ENCODE peak calls at places on chromosomes 6 and 20, in six cellular contexts. One of them, this sample, is unnamed.

GRCh38 chr6:35688605-35689322 is at the start of gene FKBP5:
- DNase-seq in left ventricle myocardium inferior: peak; percentile 98
- DNase-seq in astrocyte: peak; percentile 73
- DNase-seq in IMR-90: peak; percentile 80
- DNase-seq in esophagus squamous epithelium: peak; percentile 70
- DNase-seq in adipocyte: peak; percentile 98
- DNase-seq in this sample: peak; percentile 83

GRCh38 chr6:106847116-106847515 is 127.4 kb downstream of the CD24 start:
- DNase-seq in left ventricle myocardium inferior: no peak
- DNase-seq in astrocyte: no peak
- DNase-seq in IMR-90: no peak
- DNase-seq in esophagus squamous epithelium: no peak
- DNase-seq in adipocyte: no peak
- DNase-seq in this sample: no peak

GRCh38 chr20:14418441-14418840 is 81.0 kb upstream of the FLRT3 start:
- DNase-seq in left ventricle myocardium inferior: no peak
- DNase-seq in astrocyte: no peak
- DNase-seq in IMR-90: no peak
- DNase-seq in esophagus squamous epithelium: no peak
- DNase-seq in adipocyte: peak; percentile 45
- DNase-seq in this sample: no peak

GRCh38 chr20:34404803-34405202 is 41.7 kb downstream of the ITCH start:
- DNase-seq in left ventricle myocardium inferior: no peak
- DNase-seq in astrocyte: no peak
- DNase-seq in IMR-90: no peak
- DNase-seq in esophagus squamous epithelium: no peak
- DNase-seq in adipocyte: no peak
- DNase-seq in this sample: no peak

GRCh38 chr6:38179794-38180430 is 360.4 kb downstream of the ZFAND3 start:
- DNase-seq in left ventricle myocardium inferior: no peak
- DNase-seq in astrocyte: no peak
- DNase-seq in IMR-90: no peak
- DNase-seq in esophagus squamous epithelium: no peak
- DNase-seq in adipocyte: no peak
- DNase-seq in this sample: peak; percentile 3

GRCh38 chr20:53883098-53883762 is 187.2 kb downstream of the BCAS1 start:
- DNase-seq in left ventricle myocardium inferior: no peak
- DNase-seq in astrocyte: peak; percentile 88
- DNase-seq in IMR-90: peak; percentile 86
- DNase-seq in esophagus squamous epithelium: no peak
- DNase-seq in adipocyte: no peak
- DNase-seq in this sample: peak; percentile 39

GRCh38 chr6:6661684-6662083 is 73.2 kb downstream of the LY86 start:
- DNase-seq in left ventricle myocardium inferior: no peak
- DNase-seq in astrocyte: peak; percentile 1
- DNase-seq in IMR-90: peak; percentile 8
- DNase-seq in esophagus squamous epithelium: no peak
- DNase-seq in adipocyte: peak; percentile 42
- DNase-seq in this sample: no peak

GRCh38 chr6:117542493-117542892 is 59.8 kb downstream of the GOPC start:
- DNase-seq in left ventricle myocardium inferior: no peak
- DNase-seq in astrocyte: no peak
- DNase-seq in IMR-90: no peak
- DNase-seq in esophagus squamous epithelium: no peak
- DNase-seq in adipocyte: no peak
- DNase-seq in this sample: no peak

GRCh38 chr6:1386310-1386709 is 3.1 kb upstream of the FOXF2 start:
- DNase-seq in left ventricle myocardium inferior: no peak
- DNase-seq in astrocyte: no peak
- DNase-seq in IMR-90: no peak
- DNase-seq in esophagus squamous epithelium: no peak
- DNase-seq in adipocyte: no peak
- DNase-seq in this sample: no peak

GRCh38 chr6:88480822-88481221 is 314.7 kb upstream of the CNR1 start:
- DNase-seq in left ventricle myocardium inferior: no peak
- DNase-seq in astrocyte: no peak
- DNase-seq in IMR-90: no peak
- DNase-seq in esophagus squamous epithelium: no peak
- DNase-seq in adipocyte: no peak
- DNase-seq in this sample: no peak

GRCh38 chr20:18506744-18507143 is 996 bp upstream of the SEC23B start:
- DNase-seq in left ventricle myocardium inferior: no peak
- DNase-seq in astrocyte: no peak
- DNase-seq in IMR-90: no peak
- DNase-seq in esophagus squamous epithelium: no peak
- DNase-seq in adipocyte: no peak
- DNase-seq in this sample: no peak

GRCh38 chr6:46893648-46894047 is 28.1 kb downstream of the ADGRF5 start:
- DNase-seq in left ventricle myocardium inferior: no peak
- DNase-seq in astrocyte: peak; percentile 83
- DNase-seq in IMR-90: no peak
- DNase-seq in esophagus squamous epithelium: no peak
- DNase-seq in adipocyte: no peak
- DNase-seq in this sample: no peak

GRCh38 chr6:127468936-127469335 is 9.7 kb upstream of the KIAA0408 start:
- DNase-seq in left ventricle myocardium inferior: no peak
- DNase-seq in astrocyte: peak; percentile 7
- DNase-seq in IMR-90: no peak
- DNase-seq in esophagus squamous epithelium: no peak
- DNase-seq in adipocyte: no peak
- DNase-seq in this sample: no peak

GRCh38 chr20:34538671-34539123 is 19.8 kb upstream of the MAP1LC3A start:
- DNase-seq in left ventricle myocardium inferior: peak; percentile 48
- DNase-seq in astrocyte: no peak
- DNase-seq in IMR-90: peak; percentile 57
- DNase-seq in esophagus squamous epithelium: no peak
- DNase-seq in adipocyte: peak; percentile 79
- DNase-seq in this sample: peak; percentile 71

GRCh38 chr6:169185692-169186485 is 67.8 kb downstream of the THBS2 start:
- DNase-seq in left ventricle myocardium inferior: no peak
- DNase-seq in astrocyte: no peak
- DNase-seq in IMR-90: no peak
- DNase-seq in esophagus squamous epithelium: no peak
- DNase-seq in adipocyte: no peak
- DNase-seq in this sample: no peak

GRCh38 chr6:169321546-169321945 is 67.9 kb upstream of the THBS2 start:
- DNase-seq in left ventricle myocardium inferior: no peak
- DNase-seq in astrocyte: no peak
- DNase-seq in IMR-90: no peak
- DNase-seq in esophagus squamous epithelium: no peak
- DNase-seq in adipocyte: no peak
- DNase-seq in this sample: no peak

GRCh38 chr6:18595774-18596528 is 208.8 kb downstream of the RNF144B start:
- DNase-seq in left ventricle myocardium inferior: no peak
- DNase-seq in astrocyte: peak; percentile 32
- DNase-seq in IMR-90: peak; percentile 63
- DNase-seq in esophagus squamous epithelium: no peak
- DNase-seq in adipocyte: peak; percentile 90
- DNase-seq in this sample: peak; percentile 78

GRCh38 chr20:9179193-9179802 is 110.4 kb downstream of the PLCB4 start:
- DNase-seq in left ventricle myocardium inferior: no peak
- DNase-seq in astrocyte: peak; percentile 54
- DNase-seq in IMR-90: peak; percentile 50
- DNase-seq in esophagus squamous epithelium: no peak
- DNase-seq in adipocyte: peak; percentile 67
- DNase-seq in this sample: no peak

DNA sequence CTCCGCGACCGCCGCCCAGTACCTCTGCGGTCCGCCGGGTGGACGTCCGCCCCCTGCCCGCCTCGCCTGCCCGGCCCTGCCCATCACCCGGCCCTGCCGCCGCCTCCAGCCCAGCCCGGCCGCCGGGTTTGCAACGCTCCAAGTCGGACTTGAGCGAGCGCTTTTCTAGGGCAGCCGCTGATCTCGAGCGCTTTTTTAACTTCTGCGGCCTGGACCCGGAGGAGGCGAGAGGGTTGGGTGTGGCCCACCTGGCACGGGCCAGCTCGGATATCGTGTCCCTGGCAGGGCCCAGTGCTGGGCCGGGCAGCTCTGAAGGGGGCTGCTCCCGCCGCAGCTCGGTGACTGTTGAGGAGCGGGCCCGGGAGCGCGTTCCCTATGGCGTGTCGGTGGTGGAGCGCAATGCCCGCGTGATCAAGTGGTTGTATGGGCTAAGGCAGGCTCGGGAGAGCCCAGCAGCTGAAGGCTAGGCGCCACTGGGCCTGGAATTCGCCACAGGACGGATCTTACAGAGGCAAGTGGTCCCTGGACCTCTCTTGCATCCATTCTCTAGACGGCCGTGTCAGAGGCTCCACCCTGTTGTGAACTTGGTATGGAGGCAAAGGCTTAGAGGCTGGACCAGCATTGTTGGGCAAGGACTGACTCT is 11.8 kb downstream of the FAM110A start:
- DNase-seq in left ventricle myocardium inferior: no peak
- DNase-seq in astrocyte: no peak
- DNase-seq in IMR-90: no peak
- DNase-seq in esophagus squamous epithelium: no peak
- DNase-seq in adipocyte: no peak
- DNase-seq in this sample: no peak
- H3K27me3 ChIP-seq in left ventricle myocardium inferior: peaks cover 11% of the 10 kb centered on the region
- H3K27me3 ChIP-seq in astrocyte: no peaks in the 10 kb centered on the region
- H3K27me3 ChIP-seq in IMR-90: no peaks in the 10 kb centered on the region
- H3K27me3 ChIP-seq in esophagus squamous epithelium: no peaks in the 10 kb centered on the region
- H3K27me3 ChIP-seq in adipocyte: peaks cover 9% of the 10 kb centered on the region
- H3K27me3 ChIP-seq in this sample: no peaks in the 10 kb centered on the region

GRCh38 chr20:63118303-63118670 is 97.6 kb downstream of the YTHDF1 start:
- DNase-seq in left ventricle myocardium inferior: no peak
- DNase-seq in astrocyte: no peak
- DNase-seq in IMR-90: no peak
- DNase-seq in esophagus squamous epithelium: no peak
- DNase-seq in adipocyte: no peak
- DNase-seq in this sample: no peak

GRCh38 chr20:63117661-63118302 is 98.1 kb downstream of the YTHDF1 start:
- DNase-seq in left ventricle myocardium inferior: no peak
- DNase-seq in astrocyte: no peak
- DNase-seq in IMR-90: no peak
- DNase-seq in esophagus squamous epithelium: no peak
- DNase-seq in adipocyte: no peak
- DNase-seq in this sample: no peak

GRCh38 chr20:63119451-63120285 is 96.3 kb downstream of the YTHDF1 start:
- DNase-seq in left ventricle myocardium inferior: peak; percentile 2
- DNase-seq in astrocyte: no peak
- DNase-seq in IMR-90: no peak
- DNase-seq in esophagus squamous epithelium: no peak
- DNase-seq in adipocyte: no peak
- DNase-seq in this sample: no peak

GRCh38 chr20:63120286-63121090 is 95.4 kb downstream of the YTHDF1 start:
- DNase-seq in left ventricle myocardium inferior: peak; percentile 9
- DNase-seq in astrocyte: no peak
- DNase-seq in IMR-90: no peak
- DNase-seq in esophagus squamous epithelium: no peak
- DNase-seq in adipocyte: no peak
- DNase-seq in this sample: no peak

DNA sequence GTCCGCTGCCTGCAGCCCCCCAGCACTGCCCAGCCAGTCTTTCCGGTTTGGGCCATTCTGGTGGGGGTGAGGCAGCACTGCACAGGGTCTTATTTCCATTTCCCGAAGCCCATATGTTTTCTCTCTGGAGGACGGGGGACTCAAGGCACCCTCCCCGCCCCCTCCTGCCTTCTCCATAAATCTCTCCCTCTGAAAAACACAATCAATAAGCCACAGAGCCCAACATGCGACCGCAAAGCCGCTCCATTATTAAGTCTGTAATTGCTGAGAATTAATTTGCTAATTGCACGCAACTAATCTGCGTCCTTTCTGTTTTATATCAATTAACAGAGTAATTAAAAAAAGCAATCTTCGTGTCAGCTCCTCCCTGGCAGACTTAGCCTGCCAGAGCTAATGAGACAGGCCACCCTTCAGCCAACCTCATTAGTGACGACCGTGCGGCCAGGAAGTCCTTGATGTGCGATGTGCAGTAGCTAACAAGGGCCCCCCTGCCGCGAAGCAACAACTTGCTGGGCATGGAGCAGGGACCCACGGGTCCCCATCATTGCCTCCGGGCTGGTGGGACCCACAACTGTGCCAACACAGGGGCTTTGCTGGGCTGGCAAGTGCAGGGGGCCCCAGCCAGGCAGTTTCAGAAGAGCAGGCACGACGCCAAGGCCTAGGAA is 97.0 kb downstream of the YTHDF1 start:
- DNase-seq in left ventricle myocardium inferior: no peak
- DNase-seq in astrocyte: no peak
- DNase-seq in IMR-90: no peak
- DNase-seq in esophagus squamous epithelium: no peak
- DNase-seq in adipocyte: no peak
- DNase-seq in this sample: no peak
- H3K27me3 ChIP-seq in left ventricle myocardium inferior: peaks cover 94% of the 10 kb centered on the region
- H3K27me3 ChIP-seq in astrocyte: peaks cover 2% of the 10 kb centered on the region
- H3K27me3 ChIP-seq in IMR-90: peaks cover 15% of the 10 kb centered on the region
- H3K27me3 ChIP-seq in esophagus squamous epithelium: no peaks in the 10 kb centered on the region
- H3K27me3 ChIP-seq in adipocyte: peaks cover 40% of the 10 kb centered on the region
- H3K27me3 ChIP-seq in this sample: peaks cover 6% of the 10 kb centered on the region

GRCh38 chr6:37049735-37049989 is 44.2 kb downstream of the FGD2 start:
- DNase-seq in left ventricle myocardium inferior: no peak
- DNase-seq in astrocyte: no peak
- DNase-seq in IMR-90: no peak
- DNase-seq in esophagus squamous epithelium: no peak
- DNase-seq in adipocyte: no peak
- DNase-seq in this sample: no peak

GRCh38 chr6:37051138-37052026 is 45.9 kb downstream of the FGD2 start:
- DNase-seq in left ventricle myocardium inferior: peak; percentile 92
- DNase-seq in astrocyte: peak; percentile 18
- DNase-seq in IMR-90: peak; percentile 61
- DNase-seq in esophagus squamous epithelium: peak; percentile 37
- DNase-seq in adipocyte: peak; percentile 94
- DNase-seq in this sample: peak; percentile 66

GRCh38 chr6:37048851-37049734 is 43.6 kb downstream of the FGD2 start:
- DNase-seq in left ventricle myocardium inferior: peak; percentile 45
- DNase-seq in astrocyte: peak; percentile 70
- DNase-seq in IMR-90: peak; percentile 95
- DNase-seq in esophagus squamous epithelium: peak; percentile 22
- DNase-seq in adipocyte: peak; percentile 93
- DNase-seq in this sample: no peak

GRCh38 chr6:37050854-37051137 is 45.3 kb downstream of the FGD2 start:
- DNase-seq in left ventricle myocardium inferior: no peak
- DNase-seq in astrocyte: no peak
- DNase-seq in IMR-90: no peak
- DNase-seq in esophagus squamous epithelium: no peak
- DNase-seq in adipocyte: no peak
- DNase-seq in this sample: no peak

GRCh38 chr6:37049990-37050853 is 44.8 kb downstream of the FGD2 start:
- DNase-seq in left ventricle myocardium inferior: peak; percentile 67
- DNase-seq in astrocyte: no peak
- DNase-seq in IMR-90: no peak
- DNase-seq in esophagus squamous epithelium: peak; percentile 30
- DNase-seq in adipocyte: no peak
- DNase-seq in this sample: no peak
- H3K27me3 ChIP-seq in left ventricle myocardium inferior: no peaks in the 10 kb centered on the region
- H3K27me3 ChIP-seq in astrocyte: no peaks in the 10 kb centered on the region
- H3K27me3 ChIP-seq in IMR-90: no peaks in the 10 kb centered on the region
- H3K27me3 ChIP-seq in esophagus squamous epithelium: no peaks in the 10 kb centered on the region
- H3K27me3 ChIP-seq in adipocyte: peaks cover 5% of the 10 kb centered on the region
- H3K27me3 ChIP-seq in this sample: no peaks in the 10 kb centered on the region

DNA sequence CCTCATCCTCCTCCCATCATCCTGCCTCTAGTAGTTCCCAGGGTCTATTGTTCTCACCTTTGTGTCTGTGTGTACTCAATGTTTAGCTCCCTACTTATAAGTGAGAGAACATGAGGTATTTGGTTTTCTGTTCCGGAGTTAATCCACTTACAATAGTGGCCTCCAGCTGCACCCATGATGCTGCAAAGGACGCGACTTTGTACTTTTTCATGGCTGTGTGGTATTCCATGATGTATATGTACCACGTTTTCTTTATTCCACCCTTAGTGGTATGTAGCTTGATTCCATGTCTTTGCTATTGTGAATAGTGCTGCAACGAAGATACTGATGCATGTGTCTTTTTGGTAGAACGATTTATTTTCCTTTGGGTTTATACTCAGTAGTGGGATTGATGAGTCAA is 18.5 kb upstream of the ABT1 start:
- DNase-seq in left ventricle myocardium inferior: no peak
- DNase-seq in astrocyte: no peak
- DNase-seq in IMR-90: no peak
- DNase-seq in esophagus squamous epithelium: no peak
- DNase-seq in adipocyte: no peak
- DNase-seq in this sample: no peak
- H3K27me3 ChIP-seq in left ventricle myocardium inferior: peaks cover 36% of the 10 kb centered on the region
- H3K27me3 ChIP-seq in astrocyte: peaks cover 6% of the 10 kb centered on the region
- H3K27me3 ChIP-seq in IMR-90: peaks cover 9% of the 10 kb centered on the region
- H3K27me3 ChIP-seq in esophagus squamous epithelium: no peaks in the 10 kb centered on the region
- H3K27me3 ChIP-seq in adipocyte: peaks cover 14% of the 10 kb centered on the region
- H3K27me3 ChIP-seq in this sample: peaks cover 2% of the 10 kb centered on the region